ENCODE peak calls at places on chromosomes 13 and 19, in four cellular contexts. One of them, this sample, is unnamed.

GRCh38 chr19:22052644-22053013 is 345 bp downstream of the ZNF257 start:
- DNase-seq in K562: no peak
- DNase-seq in HepG2: no peak
- DNase-seq in GM12878: no peak
- DNase-seq in this sample: no peak

GRCh38 chr19:29507081-29507860 is 18.5 kb upstream of the VSTM2B start:
- DNase-seq in K562: no peak
- DNase-seq in HepG2: no peak
- DNase-seq in GM12878: no peak
- DNase-seq in this sample: no peak

GRCh38 chr19:33133438-33134031 is 1.6 kb downstream of the WDR88 start:
- DNase-seq in K562: no peak
- DNase-seq in HepG2: peak; percentile 43
- DNase-seq in GM12878: no peak
- DNase-seq in this sample: no peak

GRCh38 chr13:111573801-111574200 is 253.4 kb downstream of the TEX29 start:
- DNase-seq in K562: no peak
- DNase-seq in HepG2: no peak
- DNase-seq in GM12878: no peak
- DNase-seq in this sample: no peak

GRCh38 chr19:371501-372160 is 27.0 kb upstream of the MIER2 start:
- DNase-seq in K562: no peak
- DNase-seq in HepG2: no peak
- DNase-seq in GM12878: no peak
- DNase-seq in this sample: no peak

GRCh38 chr13:94073006-94073744 is 406.3 kb downstream of the DCT start:
- DNase-seq in K562: no peak
- DNase-seq in HepG2: no peak
- DNase-seq in GM12878: no peak
- DNase-seq in this sample: no peak

GRCh38 chr13:41523396-41523795 is 66.0 kb downstream of the RGCC start:
- DNase-seq in K562: no peak
- DNase-seq in HepG2: no peak
- DNase-seq in GM12878: no peak
- DNase-seq in this sample: no peak

GRCh38 chr19:36051637-36052036 is 2.4 kb downstream of the THAP8 start:
- DNase-seq in K562: no peak
- DNase-seq in HepG2: no peak
- DNase-seq in GM12878: no peak
- DNase-seq in this sample: no peak

GRCh38 chr19:10037367-10037766 is 24.1 kb downstream of the RDH8 start:
- DNase-seq in K562: no peak
- DNase-seq in HepG2: no peak
- DNase-seq in GM12878: no peak
- DNase-seq in this sample: no peak

GRCh38 chr13:63605962-63606361 is 2190.3 kb upstream of the PCDH20 start:
- DNase-seq in K562: no peak
- DNase-seq in HepG2: no peak
- DNase-seq in GM12878: no peak
- DNase-seq in this sample: no peak

GRCh38 chr13:42548731-42549554 is 25.0 kb upstream of the TNFSF11 start:
- DNase-seq in K562: no peak
- DNase-seq in HepG2: no peak
- DNase-seq in GM12878: peak; percentile 98
- DNase-seq in this sample: no peak

GRCh38 chr19:10895363-10895762 is 24.0 kb downstream of the CARM1 start:
- DNase-seq in K562: no peak
- DNase-seq in HepG2: no peak
- DNase-seq in GM12878: no peak
- DNase-seq in this sample: no peak

GRCh38 chr13:18948664-18949488 is 232.7 kb downstream of the TUBA3C start:
- DNase-seq in K562: no peak
- DNase-seq in HepG2: no peak
- DNase-seq in GM12878: no peak
- DNase-seq in this sample: no peak

GRCh38 chr19:48496959-48497727 is 14.5 kb downstream of the LMTK3 start:
- DNase-seq in K562: no peak
- DNase-seq in HepG2: peak; percentile 46
- DNase-seq in GM12878: no peak
- DNase-seq in this sample: no peak

GRCh38 chr13:57345526-57345925 is 178.5 kb downstream of the PRR20E start:
- DNase-seq in K562: no peak
- DNase-seq in HepG2: no peak
- DNase-seq in GM12878: no peak
- DNase-seq in this sample: no peak

GRCh38 chr13:97337985-97338384 is 96.0 kb upstream of the RAP2A start:
- DNase-seq in K562: no peak
- DNase-seq in HepG2: no peak
- DNase-seq in GM12878: no peak
- DNase-seq in this sample: no peak

GRCh38 chr13:81171065-81171647 is 830.2 kb upstream of the SPRY2 start:
- DNase-seq in K562: peak; percentile 6
- DNase-seq in HepG2: peak; percentile 5
- DNase-seq in GM12878: no peak
- DNase-seq in this sample: peak; percentile 46

GRCh38 chr13:26964278-26965057 is 203.9 kb upstream of the GPR12 start:
- DNase-seq in K562: no peak
- DNase-seq in HepG2: no peak
- DNase-seq in GM12878: no peak
- DNase-seq in this sample: no peak

GRCh38 chr19:29845576-29846176 is 33.9 kb downstream of the CCNE1 start:
- DNase-seq in K562: peak; percentile 40
- DNase-seq in HepG2: no peak
- DNase-seq in GM12878: no peak
- DNase-seq in this sample: peak; percentile 51

GRCh38 chr13:41186481-41186880 is 7.9 kb downstream of the KBTBD7 start:
- DNase-seq in K562: no peak
- DNase-seq in HepG2: peak; percentile 15
- DNase-seq in GM12878: no peak
- DNase-seq in this sample: no peak

GRCh38 chr19:30319876-30320275 is 52.3 kb upstream of the ZNF536 start:
- DNase-seq in K562: no peak
- DNase-seq in HepG2: no peak
- DNase-seq in GM12878: no peak
- DNase-seq in this sample: no peak

GRCh38 chr19:18513868-18514267 is 8.0 kb downstream of the ELL start:
- DNase-seq in K562: no peak
- DNase-seq in HepG2: no peak
- DNase-seq in GM12878: no peak
- DNase-seq in this sample: no peak
- TF ChIP-seq SP1 in K562: no peak
- TF ChIP-seq SP1 in HepG2: no peak
- TF ChIP-seq SP1 in GM12878: no peak
- TF ChIP-seq SP1 in this sample: no peak

GRCh38 chr13:95452376-95452775 is 100.1 kb upstream of the CLDN10 start:
- DNase-seq in K562: no peak
- DNase-seq in HepG2: no peak
- DNase-seq in GM12878: no peak
- DNase-seq in this sample: no peak

GRCh38 chr13:95455782-95456181 is 96.7 kb upstream of the CLDN10 start:
- DNase-seq in K562: no peak
- DNase-seq in HepG2: no peak
- DNase-seq in GM12878: no peak
- DNase-seq in this sample: no peak

GRCh38 chr13:95462801-95463200 is 89.7 kb upstream of the CLDN10 start:
- DNase-seq in K562: no peak
- DNase-seq in HepG2: no peak
- DNase-seq in GM12878: no peak
- DNase-seq in this sample: no peak

GRCh38 chr13:95456837-95457236 is 95.7 kb upstream of the CLDN10 start:
- DNase-seq in K562: no peak
- DNase-seq in HepG2: no peak
- DNase-seq in GM12878: no peak
- DNase-seq in this sample: no peak

GRCh38 chr13:95457294-95457693 is 95.2 kb upstream of the CLDN10 start:
- DNase-seq in K562: no peak
- DNase-seq in HepG2: no peak
- DNase-seq in GM12878: peak; percentile 89
- DNase-seq in this sample: no peak
- TF ChIP-seq TARDBP in K562: no peak
- TF ChIP-seq TARDBP in HepG2: no peak
- TF ChIP-seq TARDBP in GM12878: no peak
- TF ChIP-seq TARDBP in this sample: no peak

GRCh38 chr19:7013678-7014077 is 7.6 kb downstream of the MBD3L2B start:
- DNase-seq in K562: no peak
- DNase-seq in HepG2: no peak
- DNase-seq in GM12878: peak; percentile 68
- DNase-seq in this sample: no peak
- TF ChIP-seq SP1 in K562: no peak
- TF ChIP-seq SP1 in HepG2: no peak
- TF ChIP-seq SP1 in GM12878: no peak
- TF ChIP-seq SP1 in this sample: no peak

GRCh38 chr13:48235100-48235813 is 2.3 kb downstream of the ITM2B start:
- DNase-seq in K562: no peak
- DNase-seq in HepG2: no peak
- DNase-seq in GM12878: peak; percentile 45
- DNase-seq in this sample: peak; percentile 30
- TF ChIP-seq TARDBP in K562: no peak
- TF ChIP-seq TARDBP in HepG2: no peak
- TF ChIP-seq TARDBP in GM12878: no peak
- TF ChIP-seq TARDBP in this sample: no peak

DNA sequence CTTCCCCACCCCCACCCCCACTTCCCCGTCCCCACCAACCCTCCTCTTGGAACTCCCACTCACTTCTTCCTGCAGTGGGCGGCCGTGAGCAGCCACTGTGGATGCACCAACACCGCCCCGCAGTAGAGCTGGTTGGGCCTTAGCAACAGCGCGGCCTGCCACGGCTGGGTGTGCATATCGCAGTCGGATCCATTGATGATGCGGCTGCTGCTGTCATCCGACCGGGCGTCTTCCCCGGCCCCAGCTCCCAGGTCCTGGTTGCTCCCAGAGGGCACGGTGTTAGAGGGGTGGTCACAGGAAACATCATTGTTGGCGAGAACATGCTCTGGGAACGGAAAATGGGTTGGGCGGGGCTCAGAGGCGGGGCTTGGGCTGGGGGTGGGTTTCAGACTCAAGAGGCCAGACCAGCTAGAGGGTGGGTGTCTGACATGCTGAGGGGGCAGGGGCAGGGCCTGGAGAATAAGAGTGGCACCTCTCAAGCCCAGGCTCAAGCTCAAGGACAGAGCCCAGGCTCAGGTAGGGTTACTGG is 3.0 kb downstream of the KLK5 start:
- DNase-seq in K562: no peak
- DNase-seq in HepG2: no peak
- DNase-seq in GM12878: no peak
- DNase-seq in this sample: no peak
- TF ChIP-seq SP1 in K562: no peak
- TF ChIP-seq SP1 in HepG2: no peak
- TF ChIP-seq SP1 in GM12878: no peak
- TF ChIP-seq SP1 in this sample: no peak

GRCh38 chr13:48976677-48977625 is 1.2 kb downstream of the FNDC3A start:
- DNase-seq in K562: no peak
- DNase-seq in HepG2: peak; percentile 73
- DNase-seq in GM12878: no peak
- DNase-seq in this sample: no peak
- TF ChIP-seq TARDBP in K562: no peak
- TF ChIP-seq TARDBP in HepG2: no peak
- TF ChIP-seq TARDBP in GM12878: no peak
- TF ChIP-seq TARDBP in this sample: no peak

GRCh38 chr13:113930711-113931637 is 42.9 kb downstream of the C13orf46 start:
- DNase-seq in K562: no peak
- DNase-seq in HepG2: no peak
- DNase-seq in GM12878: peak; percentile 44
- DNase-seq in this sample: no peak

GRCh38 chr13:113926951-113927660 is 46.8 kb downstream of the C13orf46 start:
- DNase-seq in K562: no peak
- DNase-seq in HepG2: no peak
- DNase-seq in GM12878: no peak
- DNase-seq in this sample: no peak

GRCh38 chr13:113929628-113930615 is 44.0 kb downstream of the C13orf46 start:
- DNase-seq in K562: no peak
- DNase-seq in HepG2: no peak
- DNase-seq in GM12878: no peak
- DNase-seq in this sample: no peak

GRCh38 chr13:113927661-113928581 is 46.0 kb downstream of the C13orf46 start:
- DNase-seq in K562: no peak
- DNase-seq in HepG2: no peak
- DNase-seq in GM12878: no peak
- DNase-seq in this sample: no peak

DNA sequence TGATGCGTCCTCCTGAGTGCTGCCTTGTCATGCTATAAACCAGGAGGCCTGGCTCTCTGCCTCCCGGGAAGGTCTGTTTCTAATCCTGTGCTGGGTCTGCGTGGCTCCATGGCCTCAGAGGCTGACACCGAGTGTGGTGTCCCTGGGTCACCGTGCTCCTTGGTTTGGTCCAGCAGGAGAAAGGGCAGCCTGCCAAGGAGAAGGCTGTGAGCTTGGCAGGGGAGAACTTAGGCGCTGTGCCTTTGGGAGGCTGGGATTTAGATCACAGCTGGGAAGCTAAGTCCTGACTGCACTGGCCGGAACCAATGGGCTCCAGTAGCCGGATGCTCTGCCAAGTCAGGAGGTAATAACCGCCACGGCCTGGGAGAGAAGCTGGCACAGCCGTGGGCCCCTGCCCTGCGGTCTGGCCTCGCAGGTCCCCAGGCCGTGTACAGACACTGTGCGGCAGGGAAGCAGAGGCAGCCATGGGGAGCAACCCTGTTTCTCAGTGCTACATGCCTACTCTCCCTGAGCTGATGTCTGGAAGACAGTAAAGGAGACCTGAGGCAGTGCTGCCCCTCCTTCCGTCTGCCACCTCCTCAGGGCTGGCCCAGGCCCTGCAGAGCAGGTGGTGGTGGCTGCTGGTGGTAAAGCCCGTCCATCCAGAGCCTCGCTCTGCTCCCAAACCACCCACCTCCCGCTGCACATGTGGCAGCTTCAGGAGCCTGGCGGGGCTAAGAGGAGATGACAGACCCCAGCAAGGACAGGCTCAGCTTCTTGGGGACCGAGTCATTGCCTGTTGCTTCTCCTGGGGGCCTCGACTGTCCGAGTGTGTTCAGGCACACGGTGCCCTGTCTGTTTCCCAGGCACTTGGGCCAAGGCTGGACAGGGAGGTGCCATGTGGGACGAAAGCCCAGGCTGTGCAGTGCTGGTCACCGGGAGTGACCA is 44.9 kb downstream of the C13orf46 start:
- DNase-seq in K562: no peak
- DNase-seq in HepG2: no peak
- DNase-seq in GM12878: no peak
- DNase-seq in this sample: no peak
- TF ChIP-seq SP1 in K562: no peak
- TF ChIP-seq SP1 in HepG2: no peak
- TF ChIP-seq SP1 in GM12878: no peak
- TF ChIP-seq SP1 in this sample: no peak

This sample was measured in HEK293T.